ENCODE peak calls at places on chromosomes 1 and 21, in seven cellular contexts. Q is H1, W is HCT116, U is SK-N-SH, L is K562, J is HepG2, F is GM12878. O is an unnamed sample.

GRCh38 chr1:64624446-64624766 is 120.5 kb upstream of the RAVER2 start:
- DNase-seq in Q (no peak), W (no peak), U (peak), L (no peak), J (no peak), F (no peak), O (no peak)

GRCh38 chr1:47189844-47190562 is at the start of gene PDZK1IP1:
- DNase-seq in Q (no peak), W (no peak), U (no peak), L (peak), J (no peak), F (no peak), O (no peak)

GRCh38 chr21:28516996-28517592 is 475.6 kb downstream of the LTN1 start:
- DNase-seq in Q (peak), W (no peak), U (peak), L (no peak), J (peak), F (peak), O (peak)

GRCh38 chr1:198320748-198321147 is 163.9 kb downstream of the NEK7 start:
- DNase-seq in Q (no peak), W (no peak), U (no peak), L (no peak), J (no peak), F (no peak), O (no peak)

GRCh38 chr1:182119631-182120030 is 58.1 kb upstream of the ZNF648 start:
- DNase-seq in Q (no peak), W (no peak), U (no peak), L (no peak), J (no peak), F (no peak), O (no peak)

GRCh38 chr1:22143065-22143514 is at the start of gene WNT4:
- DNase-seq in Q (no peak), W (no peak), U (peak), L (peak), J (no peak), F (no peak), O (peak)

GRCh38 chr1:220317161-220317560 is 44.9 kb upstream of the RAB3GAP2 start:
- DNase-seq in Q (no peak), W (no peak), U (no peak), L (no peak), J (no peak), F (no peak), O (no peak)

GRCh38 chr1:156498447-156499193 is 2.0 kb downstream of the MEF2D start:
- DNase-seq in Q (no peak), W (no peak), U (no peak), L (peak), J (no peak), F (no peak), O (peak)

GRCh38 chr1:232715154-232715553 is 85.2 kb upstream of the SIPA1L2 start:
- DNase-seq in Q (no peak), W (no peak), U (no peak), L (no peak), J (no peak), F (no peak), O (no peak)

GRCh38 chr1:9101510-9102146 is 27.3 kb downstream of the GPR157 start:
- DNase-seq in Q (peak), W (peak), U (peak), L (peak), J (peak), F (no peak), O (peak)

GRCh38 chr1:171506525-171507304 is 21.4 kb downstream of the PRRC2C start:
- DNase-seq in Q (no peak), W (no peak), U (no peak), L (no peak), J (peak), F (no peak), O (no peak)

GRCh38 chr1:211330282-211330936 is 3.8 kb downstream of the TRAF5 start:
- DNase-seq in Q (no peak), W (no peak), U (no peak), L (no peak), J (no peak), F (no peak), O (no peak)

GRCh38 chr1:39453603-39454002 is 37.8 kb upstream of the BMP8A start:
- DNase-seq in Q (no peak), W (no peak), U (no peak), L (no peak), J (no peak), F (no peak), O (no peak)

GRCh38 chr1:171457412-171457811 is 27.9 kb upstream of the PRRC2C start:
- DNase-seq in Q (no peak), W (no peak), U (no peak), L (no peak), J (no peak), F (no peak), O (no peak)

GRCh38 chr1:224433671-224434446 is 738 bp downstream of the WDR26 start:
- DNase-seq in Q (no peak), W (no peak), U (peak), L (no peak), J (no peak), F (no peak), O (no peak)

GRCh38 chr1:46492269-46492853 is 2.7 kb downstream of the DMBX1 start:
- DNase-seq in Q (no peak), W (no peak), U (no peak), L (no peak), J (no peak), F (no peak), O (no peak)

GRCh38 chr1:61642475-61643232 is 82.3 kb downstream of the TM2D1 start:
- DNase-seq in Q (no peak), W (no peak), U (no peak), L (no peak), J (no peak), F (no peak), O (peak)

GRCh38 chr1:67439277-67440029 is 9.3 kb upstream of the SERBP1 start:
- DNase-seq in Q (no peak), W (no peak), U (no peak), L (no peak), J (peak), F (no peak), O (peak)

GRCh38 chr1:199690520-199690919 is 337.0 kb upstream of the NR5A2 start:
- DNase-seq in Q (no peak), W (no peak), U (no peak), L (no peak), J (no peak), F (no peak), O (no peak)

GRCh38 chr1:21234779-21235178 is 55.5 kb downstream of the ECE1 start:
- DNase-seq in Q (no peak), W (no peak), U (no peak), L (no peak), J (no peak), F (no peak), O (no peak)

GRCh38 chr1:19205845-19206244 is 4.2 kb downstream of the UBR4 start:
- DNase-seq in Q (no peak), W (no peak), U (no peak), L (no peak), J (no peak), F (no peak), O (no peak)

GRCh38 chr1:228088586-228089498 is 6.3 kb downstream of the ARF1 start:
- DNase-seq in Q (no peak), W (no peak), U (no peak), L (no peak), J (no peak), F (no peak), O (no peak)

GRCh38 chr1:16720403-16721223 is 19.7 kb upstream of the RNU1-4 start:
- DNase-seq in Q (no peak), W (no peak), U (peak), L (peak), J (no peak), F (no peak), O (no peak)

GRCh38 chr1:200738733-200739498 is at the start of gene CAMSAP2:
- DNase-seq in Q (no peak), W (peak), U (peak), L (peak), J (peak), F (no peak), O (peak)
- TF ChIP-seq JUND in Q (no peak), W (no peak), U (no peak), L (no peak), J (no peak), F (no peak), O (no peak)

GRCh38 chr21:40686526-40686925 is 160.4 kb downstream of the DSCAM start:
- DNase-seq in Q (no peak), W (no peak), U (no peak), L (no peak), J (no peak), F (no peak), O (no peak)

GRCh38 chr21:40688106-40688850 is 158.7 kb downstream of the DSCAM start:
- DNase-seq in Q (no peak), W (no peak), U (no peak), L (no peak), J (no peak), F (no peak), O (no peak)

GRCh38 chr21:40687625-40688024 is 159.3 kb downstream of the DSCAM start:
- DNase-seq in Q (no peak), W (no peak), U (no peak), L (no peak), J (no peak), F (no peak), O (no peak)

GRCh38 chr21:40689816-40690215 is 157.1 kb downstream of the DSCAM start:
- DNase-seq in Q (no peak), W (no peak), U (no peak), L (no peak), J (no peak), F (no peak), O (no peak)

GRCh38 chr21:40689241-40689640 is 157.7 kb downstream of the DSCAM start:
- DNase-seq in Q (no peak), W (no peak), U (no peak), L (no peak), J (no peak), F (no peak), O (no peak)
- TF ChIP-seq JUND in Q (no peak), W (no peak), U (no peak), L (no peak), J (no peak), F (no peak), O (no peak)

DNA sequence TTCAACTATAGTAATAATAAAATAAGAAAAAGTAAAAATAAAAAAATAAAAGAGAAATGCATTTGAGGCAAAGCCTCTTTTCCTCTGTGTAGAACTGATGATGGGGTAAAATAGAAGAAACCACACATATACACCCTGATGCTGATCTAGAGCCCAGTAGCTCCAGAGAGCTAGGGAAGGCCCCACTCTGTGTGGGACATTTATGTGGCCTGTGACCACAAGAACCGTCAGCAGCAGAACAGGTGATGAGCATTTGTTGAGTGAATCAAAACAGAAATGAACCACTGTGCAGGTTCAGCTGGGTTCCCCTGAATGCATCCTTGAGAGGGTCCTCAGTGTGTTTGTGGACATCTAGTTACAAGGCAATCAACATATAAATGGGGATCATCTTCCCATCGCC is 221.8 kb upstream of the HOOK1 start:
- DNase-seq in Q (no peak), W (no peak), U (no peak), L (no peak), J (no peak), F (no peak), O (no peak)
- TF ChIP-seq JUND in Q (no peak), W (no peak), U (no peak), L (no peak), J (no peak), F (no peak), O (no peak)

DNA sequence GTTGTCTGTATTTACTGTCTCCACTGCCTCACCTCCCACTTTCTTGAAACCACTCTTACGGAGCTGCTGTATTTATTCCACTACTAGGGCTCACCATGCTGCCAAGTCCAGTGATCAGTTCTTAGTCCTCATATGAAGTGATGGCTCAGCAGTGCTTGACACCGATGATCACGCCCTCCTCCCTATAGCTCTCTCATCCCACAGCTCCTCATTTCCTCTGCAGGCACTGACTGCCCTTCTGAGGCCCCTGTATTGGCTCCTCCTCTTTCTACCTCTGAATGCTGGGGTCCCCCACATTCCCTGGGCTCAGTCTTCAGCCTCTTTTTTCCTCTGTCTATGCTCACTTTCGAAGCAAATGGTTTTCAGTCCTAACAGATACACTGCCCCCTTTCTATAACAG is 3.4 kb downstream of the CLCA1 start:
- DNase-seq in Q (no peak), W (no peak), U (no peak), L (no peak), J (no peak), F (no peak), O (no peak)
- TF ChIP-seq JUND in Q (no peak), W (no peak), U (no peak), L (no peak), J (no peak), F (no peak), O (no peak)

GRCh38 chr1:183200451-183200850 is 14.4 kb downstream of the LAMC2 start:
- DNase-seq in Q (no peak), W (no peak), U (no peak), L (no peak), J (no peak), F (no peak), O (no peak)
- TF ChIP-seq JUND in Q (no peak), W (no peak), U (no peak), L (no peak), J (no peak), F (no peak), O (no peak)

O was measured in T47D.